ENCODE peak calls at places on chromosomes 6 and 20, in nine cellular contexts. W, Z, E, Q, P, R, C, A and N are unnamed samples.
A peak's percentile ranks its signal among the peaks of the same experiment; 100 is the strongest.

GRCh38 chr6:107819217-107819616 is 4.9 kb downstream of the SCML4 start:
- DNase-seq in W (no peak), C (no peak), A (no peak), R (no peak), P (no peak), E (no peak), Z (no peak), Q (no peak), N (no peak)

GRCh38 chr20:39810269-39810668 is 848.1 kb downstream of the DHX35 start:
- DNase-seq in Q (no peak), W (no peak), C (no peak), A (no peak), Z (no peak), P (no peak), R (no peak), E (no peak), N (no peak)

GRCh38 chr6:72720464-72720863 is 98.6 kb downstream of the KCNQ5 start:
- DNase-seq in E (peak; percentile 61), W (no peak), A (no peak), Q (no peak), C (no peak), Z (no peak), R (no peak), P (no peak), N (no peak)

GRCh38 chr6:71446084-71446869 is 157.7 kb downstream of the OGFRL1 start:
- DNase-seq in A (no peak), E (no peak), Q (peak; percentile 19), R (no peak), C (no peak), Z (no peak), P (no peak), W (no peak), N (no peak)

GRCh38 chr20:31862506-31862905 is 7.8 kb downstream of the DUSP15 start:
- DNase-seq in Q (no peak), W (no peak), P (no peak), E (no peak), A (no peak), C (no peak), R (no peak), Z (no peak), N (no peak)

GRCh38 chr6:137210903-137211302 is 8.3 kb downstream of the IFNGR1 start:
- DNase-seq in C (peak; percentile 48), E (no peak), Q (no peak), R (no peak), W (no peak), A (no peak), P (no peak), Z (peak; percentile 44), N (no peak)

GRCh38 chr6:9126845-9127560 is 691.7 kb upstream of the SLC35B3 start:
- DNase-seq in P (no peak), W (no peak), Q (peak; percentile 95), R (no peak), E (peak; percentile 96), Z (peak; percentile 98), C (peak; percentile 61), A (no peak), N (peak; percentile 84)

GRCh38 chr6:17334265-17334664 is 53.1 kb downstream of the RBM24 start:
- DNase-seq in E (peak; percentile 69), Q (peak; percentile 87), C (no peak), P (no peak), A (no peak), W (no peak), Z (peak; percentile 24), R (no peak), N (peak; percentile 71)

GRCh38 chr20:57990396-57990987 is 238.0 kb downstream of the ANKRD60 start:
- DNase-seq in W (no peak), Q (peak; percentile 82), Z (no peak), A (no peak), R (no peak), C (no peak), P (no peak), E (peak; percentile 71), N (peak; percentile 29)

GRCh38 chr20:45154183-45154582 is 20.5 kb upstream of the PI3 start:
- DNase-seq in Z (peak; percentile 6), R (no peak), C (no peak), W (no peak), Q (peak; percentile 24), P (no peak), A (no peak), E (no peak), N (no peak)

GRCh38 chr6:162636167-162636566 is 91.4 kb downstream of the PRKN start:
- DNase-seq in A (no peak), C (no peak), R (no peak), P (no peak), W (no peak), E (no peak), Z (no peak), Q (no peak), N (no peak)

GRCh38 chr6:34259529-34260069 is 10.8 kb upstream of the SMIM29 start:
- DNase-seq in Q (no peak), P (no peak), Z (no peak), A (no peak), E (no peak), C (no peak), R (no peak), W (no peak), N (no peak)

GRCh38 chr6:1610497-1611321 is 994 bp downstream of the FOXC1 start:
- DNase-seq in Z (peak; percentile 36), W (no peak), A (no peak), C (no peak), Q (peak; percentile 70), E (peak; percentile 55), P (peak; percentile 15), R (peak; percentile 40), N (peak; percentile 73)

GRCh38 chr20:39399463-39399862 is 437.3 kb downstream of the DHX35 start:
- DNase-seq in P (no peak), W (no peak), R (no peak), E (no peak), Z (no peak), Q (no peak), C (no peak), A (no peak), N (no peak)

GRCh38 chr6:86152546-86152945 is 509.9 kb upstream of the SYNCRIP start:
- DNase-seq in W (no peak), C (no peak), A (no peak), E (no peak), P (no peak), Q (no peak), Z (no peak), R (no peak), N (no peak)

GRCh38 chr6:54267798-54268197 is 40.4 kb upstream of the TINAG start:
- DNase-seq in E (peak; percentile 51), Q (peak; percentile 57), R (peak; percentile 22), A (no peak), W (no peak), C (no peak), Z (peak; percentile 66), P (peak; percentile 44), N (peak; percentile 38)

GRCh38 chr6:23218751-23219150 is 649.4 kb downstream of the HDGFL1 start:
- DNase-seq in Z (no peak), P (no peak), Q (no peak), E (no peak), A (no peak), R (no peak), C (peak; percentile 59), W (no peak), N (no peak)

GRCh38 chr6:170203212-170203611 is 87.7 kb downstream of the DLL1 start:
- DNase-seq in Z (no peak), C (no peak), Q (peak; percentile 16), W (no peak), P (no peak), A (no peak), E (peak; percentile 13), R (no peak), N (peak; percentile 5)

GRCh38 chr6:51568771-51569170 is 518.6 kb downstream of the PKHD1 start:
- DNase-seq in Z (no peak), C (no peak), A (no peak), Q (peak; percentile 18), W (no peak), R (no peak), P (no peak), E (no peak), N (no peak)

GRCh38 chr6:125808060-125808459 is 17.3 kb downstream of the NCOA7 start:
- DNase-seq in Q (no peak), Z (no peak), C (no peak), P (no peak), E (peak; percentile 15), W (no peak), R (no peak), A (no peak), N (no peak)

GRCh38 chr6:139568157-139568955 is 193.9 kb upstream of the CITED2 start:
- DNase-seq in Q (no peak), E (no peak), Z (no peak), A (no peak), P (no peak), W (no peak), R (no peak), C (no peak), N (no peak)